ENCODE peak calls at places on chromosome 3, in four cellular contexts. I, A, J and L are unnamed samples.

GRCh38 chr3:130897316-130897715 is 3.4 kb downstream of the ATP2C1 start:
- DNase-seq in J (no peak), I (no peak), A (no peak), L (no peak)

GRCh38 chr3:34367521-34367920 is 569.1 kb downstream of the PDCD6IP start:
- DNase-seq in A (no peak), J (no peak), I (no peak), L (no peak)

GRCh38 chr3:186953011-186953487 is 22.7 kb downstream of the ST6GAL1 start:
- DNase-seq in A (no peak), J (no peak), I (no peak), L (no peak)

GRCh38 chr3:187183210-187183862 is 13.9 kb upstream of the RTP1 start:
- DNase-seq in I (no peak), J (peak; percentile 31), A (no peak), L (no peak)

GRCh38 chr3:55042591-55042990 is 114.7 kb upstream of the LRTM1 start:
- DNase-seq in A (no peak), I (no peak), J (no peak), L (no peak)

GRCh38 chr3:137760341-137761098 is 3.6 kb upstream of the SOX14 start:
- DNase-seq in I (no peak), A (no peak), J (no peak), L (no peak)

GRCh38 chr3:156535162-156535627 is 19.7 kb downstream of the SSR3 start:
- DNase-seq in A (peak; percentile 31), I (no peak), J (no peak), L (no peak)

GRCh38 chr3:107217161-107217560 is 160.1 kb upstream of the CCDC54 start:
- DNase-seq in A (no peak), I (no peak), J (no peak), L (no peak)

GRCh38 chr3:39724233-39724846 is 85.1 kb upstream of the MYRIP start:
- DNase-seq in J (no peak), A (no peak), I (no peak), L (no peak)

GRCh38 chr3:74287557-74287956 is 326.9 kb downstream of the CNTN3 start:
- DNase-seq in I (no peak), A (no peak), J (no peak), L (no peak)

GRCh38 chr3:174937488-174937887 is 78.4 kb downstream of the NAALADL2 start:
- DNase-seq in J (no peak), I (no peak), A (no peak), L (no peak)

GRCh38 chr3:34065901-34066300 is 267.5 kb downstream of the PDCD6IP start:
- DNase-seq in A (no peak), I (no peak), J (no peak), L (no peak)

GRCh38 chr3:102200126-102200525 is 234.7 kb upstream of the ZPLD1 start:
- DNase-seq in A (no peak), I (no peak), J (no peak), L (no peak)

GRCh38 chr3:126983653-126984390 is 907 bp downstream of the PLXNA1 start:
- DNase-seq in A (peak; percentile 80), J (peak; percentile 37), I (no peak), L (no peak)

GRCh38 chr3:125443923-125444322 is 68.8 kb upstream of the ZNF148 start:
- DNase-seq in I (peak; percentile 6), J (no peak), A (no peak), L (no peak)

GRCh38 chr3:183215591-183216202 is 37.4 kb upstream of the B3GNT5 start:
- DNase-seq in A (no peak), J (no peak), I (no peak), L (no peak)

GRCh38 chr3:122660575-122660974 is 20.1 kb upstream of the PARP14 start:
- DNase-seq in A (peak; percentile 39), I (no peak), J (no peak), L (no peak)

GRCh38 chr3:175150812-175151411 is 291.8 kb downstream of the NAALADL2 start:
- DNase-seq in I (no peak), J (no peak), A (peak; percentile 31), L (no peak)

GRCh38 chr3:49601358-49602048 is 47.2 kb downstream of the BSN start:
- DNase-seq in I (peak; percentile 41), A (no peak), J (no peak), L (no peak)

GRCh38 chr3:33629219-33629618 is 88.8 kb downstream of the CLASP2 start:
- DNase-seq in J (no peak), I (no peak), A (no peak), L (no peak)

GRCh38 chr3:174675426-174675825 is 183.7 kb upstream of the NAALADL2 start:
- DNase-seq in J (no peak), I (no peak), A (no peak), L (no peak)

GRCh38 chr3:112467584-112467983 is 31.7 kb downstream of the BTLA start:
- DNase-seq in I (no peak), J (no peak), A (no peak), L (no peak)

GRCh38 chr3:40741729-40742128 is 217.0 kb downstream of the ZNF621 start:
- DNase-seq in A (no peak), J (no peak), I (no peak), L (peak; percentile 19)

GRCh38 chr3:134993011-134993410 is 198.0 kb downstream of the EPHB1 start:
- DNase-seq in J (no peak), A (no peak), I (no peak), L (no peak)

GRCh38 chr3:149494022-149494758 is 19.7 kb downstream of the TM4SF4 start:
- DNase-seq in I (peak; percentile 62), J (peak; percentile 51), A (peak; percentile 86), L (peak; percentile 39)

GRCh38 chr3:76405196-76405595 is 619.8 kb upstream of the ZNF717 start:
- DNase-seq in J (no peak), I (no peak), A (no peak), L (no peak)

GRCh38 chr3:112086857-112087524 is 802 bp downstream of the C3orf52 start:
- DNase-seq in I (no peak), J (no peak), A (peak; percentile 29), L (no peak)